ENCODE peak calls at places on chromosomes 1 and 21, in eight cellular contexts. L is uterus, P is upper lobe of right lung, A is fibroblast of mammary gland, U is fibroblast of pulmonary artery, G is AG04450, D is IMR-90, K is AG09309. V is an unnamed sample.

GRCh38 chr1:84632975-84633427 is 57.3 kb downstream of the SSX2IP start:
- DNase-seq in L (no peak), G (peak), P (no peak), A (peak), U (peak), K (peak), D (peak), V (peak)

GRCh38 chr1:19967808-19968207 is 11.6 kb downstream of the PLA2G2A start:
- DNase-seq in P (no peak), D (no peak), U (no peak), A (peak), L (peak), K (no peak), G (no peak), V (peak)

GRCh38 chr1:153773004-153773921 is 1.9 kb upstream of the SLC27A3 start:
- DNase-seq in D (no peak), K (no peak), L (no peak), A (no peak), P (no peak), U (peak), G (no peak), V (no peak)

GRCh38 chr1:56429288-56429687 is 150.1 kb downstream of the PLPP3 start:
- DNase-seq in U (no peak), L (no peak), K (no peak), P (no peak), G (no peak), D (no peak), A (no peak), V (no peak)

GRCh38 chr1:111990026-111990877 is 784 bp upstream of the KCND3 start:
- DNase-seq in G (no peak), U (no peak), D (no peak), K (no peak), A (no peak), P (peak), L (peak), V (peak)

GRCh38 chr1:180962178-180962577 is 49.5 kb downstream of the KIAA1614 start:
- DNase-seq in L (no peak), D (no peak), K (no peak), P (peak), U (no peak), G (no peak), A (peak), V (no peak)

GRCh38 chr1:100506221-100506620 is 31.7 kb upstream of the GPR88 start:
- DNase-seq in G (no peak), U (peak), D (no peak), K (no peak), L (no peak), P (no peak), A (peak), V (peak)

GRCh38 chr1:201648911-201649775 is 110.2 kb downstream of the NAV1 start:
- DNase-seq in K (no peak), G (no peak), P (no peak), D (peak), U (no peak), L (peak), A (peak), V (peak)

GRCh38 chr21:45887121-45887611 is 94.4 kb upstream of the COL6A1 start:
- DNase-seq in L (no peak), G (no peak), U (peak), D (no peak), P (no peak), A (no peak), K (no peak), V (peak)

GRCh38 chr1:23509896-23510295 is 21.1 kb downstream of the E2F2 start:
- DNase-seq in A (no peak), P (no peak), D (no peak), G (no peak), U (no peak), L (no peak), K (no peak), V (no peak)

GRCh38 chr1:186838380-186839076 is 9.8 kb downstream of the PLA2G4A start:
- DNase-seq in K (no peak), P (no peak), G (no peak), A (no peak), U (no peak), D (no peak), L (no peak), V (no peak)

GRCh38 chr1:36517415-36517814 is 34.7 kb upstream of the CSF3R start:
- DNase-seq in D (no peak), G (no peak), A (no peak), K (no peak), L (no peak), U (no peak), P (no peak), V (no peak)

GRCh38 chr1:88890790-88891317 is 513 bp downstream of the GTF2B start:
- DNase-seq in P (no peak), D (peak), K (no peak), G (no peak), U (peak), A (peak), L (no peak), V (peak)

GRCh38 chr1:243923292-243924171 is 73.5 kb upstream of the AKT3 start:
- DNase-seq in U (no peak), P (no peak), K (no peak), L (no peak), A (no peak), G (no peak), D (no peak), V (no peak)

GRCh38 chr1:40385437-40386310 is 12.1 kb downstream of the SMAP2 start:
- DNase-seq in U (peak), G (no peak), L (no peak), D (no peak), K (no peak), A (no peak), P (no peak), V (peak)

GRCh38 chr21:41139275-41139674 is 28.7 kb upstream of the BACE2 start:
- DNase-seq in P (no peak), A (no peak), L (no peak), U (no peak), D (no peak), K (no peak), G (no peak), V (no peak)

GRCh38 chr1:236282159-236282716 is 480 bp upstream of the ERO1B start:
- DNase-seq in G (no peak), A (peak), L (no peak), D (no peak), U (no peak), K (no peak), P (no peak), V (no peak)
- H3K4me3 ChIP-seq in G (peak), A (peak), L (peak), D (peak), U (peak), K (peak), P (peak), V (peak)

GRCh38 chr1:51566260-51566659 is 47.2 kb upstream of the EPS15 start:
- DNase-seq in L (no peak), A (no peak), U (no peak), P (no peak), G (no peak), K (no peak), D (no peak), V (no peak)
- TF ChIP-seq CTCF in L (no peak), A (no peak), U (no peak), P (no peak), G (no peak), K (no peak), D (no peak), V (no peak)

DNA sequence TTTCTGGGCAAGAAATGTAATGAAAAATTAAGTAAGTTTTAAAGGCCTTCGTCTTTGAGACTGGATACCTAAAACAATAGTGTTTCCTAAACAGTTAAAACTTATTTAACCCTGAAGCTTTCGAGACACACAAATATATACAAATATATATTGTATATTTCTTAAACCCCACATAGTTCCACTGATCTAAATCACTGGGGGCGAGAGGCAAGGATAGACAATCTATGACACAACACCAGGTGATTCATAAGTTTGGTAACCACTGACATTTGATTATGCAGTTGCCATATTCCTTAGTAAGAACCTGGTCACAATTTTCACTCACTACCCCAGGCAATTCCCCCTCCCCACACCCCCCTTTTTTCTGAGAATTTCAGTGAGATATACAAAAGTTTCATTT is 55.3 kb upstream of the BOLA1 start:
- DNase-seq in U (peak), K (no peak), G (no peak), A (peak), D (peak), L (no peak), P (no peak), V (peak)
- H3K4me3 ChIP-seq in U (peak), K (peak), G (peak), A (peak), D (peak), L (peak), P (peak), V (peak)

DNA sequence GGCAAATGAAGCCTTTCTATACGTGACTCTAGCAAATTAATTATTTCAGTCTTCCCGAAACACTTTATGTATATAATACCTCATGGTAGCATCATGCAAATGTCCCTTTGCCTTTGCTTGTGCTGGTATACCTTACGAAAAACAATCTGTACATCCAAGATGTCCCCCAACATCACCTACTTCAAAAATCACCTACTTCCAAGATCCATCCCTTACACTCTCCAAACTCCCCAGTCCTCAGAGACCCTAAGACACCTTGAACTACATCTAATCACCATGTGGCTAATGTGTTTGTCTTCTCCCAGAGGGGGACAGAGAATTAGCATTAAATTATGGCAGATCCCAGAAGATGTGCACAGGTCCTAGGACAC is 46.5 kb upstream of the CRNN start:
- DNase-seq in D (no peak), G (no peak), L (no peak), K (no peak), P (no peak), A (no peak), U (no peak), V (no peak)
- TF ChIP-seq CTCF in D (no peak), G (no peak), L (no peak), K (no peak), P (no peak), A (no peak), U (no peak), V (no peak)

DNA sequence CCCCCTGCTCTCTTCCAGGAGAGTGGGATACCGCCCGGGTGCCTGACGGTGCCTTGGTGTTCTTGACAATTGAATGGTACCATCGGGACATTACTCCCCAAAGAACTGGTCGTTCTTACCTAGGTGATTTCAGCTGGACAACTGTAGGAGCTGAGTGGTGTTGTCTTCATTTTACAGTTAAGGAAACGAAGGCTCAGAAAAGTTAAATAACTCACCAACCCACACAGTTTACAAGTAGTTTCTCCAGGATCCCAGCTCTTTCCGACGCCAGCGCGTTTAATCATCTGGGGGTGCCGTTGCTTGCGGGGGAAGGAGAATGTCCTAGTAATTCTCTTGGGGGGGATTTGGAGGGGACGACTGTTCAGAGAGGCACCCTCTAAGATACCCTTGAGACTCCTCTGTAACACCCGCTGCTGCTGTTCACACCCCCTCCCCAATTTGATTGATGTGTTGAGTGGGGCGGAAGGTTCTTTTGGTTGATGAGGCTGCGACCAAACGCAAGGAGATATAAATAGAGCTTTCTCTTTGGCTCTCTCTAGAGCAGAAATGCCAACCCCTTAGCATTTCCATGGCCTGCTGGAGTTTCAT is 1.8 kb downstream of the PIK3CD start:
- DNase-seq in P (no peak), G (no peak), K (no peak), D (no peak), L (no peak), A (no peak), U (no peak), V (no peak)
- H3K4me3 ChIP-seq in P (peak), G (no peak), K (no peak), D (no peak), L (no peak), A (no peak), U (no peak), V (no peak)

DNA sequence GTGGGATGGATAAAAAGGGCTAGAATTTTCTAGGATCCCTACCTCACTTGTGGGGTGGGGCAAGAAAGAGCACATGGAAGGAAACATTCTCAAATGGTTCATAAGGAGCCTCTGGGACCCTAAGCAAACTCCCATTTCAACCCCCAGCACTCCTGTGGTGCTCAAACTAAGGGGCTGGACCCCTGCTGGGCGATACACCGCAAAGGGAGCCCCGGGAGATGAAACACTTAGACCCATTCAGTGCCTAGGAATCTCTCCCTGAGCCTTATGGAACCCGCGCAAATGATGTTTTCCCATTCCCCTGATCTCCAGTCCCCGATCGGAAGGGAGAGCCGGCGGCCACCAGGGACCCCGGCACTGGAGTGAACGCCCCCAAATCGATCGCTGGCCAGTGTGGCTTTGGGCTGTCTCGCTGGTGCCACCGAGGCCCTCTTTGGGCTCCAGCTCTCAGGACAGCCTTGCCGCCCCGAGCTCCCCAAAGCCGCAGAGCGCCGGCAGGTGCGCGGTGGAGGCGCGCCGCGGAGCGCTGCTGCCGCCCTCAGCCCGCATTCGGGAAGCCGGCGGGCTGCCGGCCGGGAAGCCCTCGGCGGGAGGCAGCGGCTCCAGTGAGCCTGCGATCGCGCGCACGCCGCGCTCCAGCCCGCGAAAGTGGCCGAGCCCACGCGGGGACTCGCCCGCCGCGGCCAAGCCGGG is 1.2 kb downstream of the PLXNA2 start:
- DNase-seq in P (peak), U (no peak), L (no peak), G (no peak), D (no peak), K (no peak), A (peak), V (no peak)
- TF ChIP-seq CTCF in P (no peak), U (no peak), L (no peak), G (no peak), D (peak), K (no peak), A (no peak), V (no peak)

GRCh38 chr1:33017175-33017574 is 19.5 kb downstream of the AK2 start:
- DNase-seq in K (no peak), P (no peak), A (no peak), D (no peak), U (no peak), G (no peak), L (no peak), V (no peak)

GRCh38 chr1:33015216-33015615 is 21.5 kb downstream of the AK2 start:
- DNase-seq in A (no peak), D (no peak), K (no peak), P (no peak), L (no peak), U (no peak), G (no peak), V (peak)

GRCh38 chr1:33021567-33022431 is 14.9 kb downstream of the AK2 start:
- DNase-seq in D (no peak), G (no peak), P (no peak), A (no peak), U (no peak), L (no peak), K (no peak), V (no peak)

GRCh38 chr1:33014464-33015170 is 22.1 kb downstream of the AK2 start:
- DNase-seq in K (no peak), L (no peak), P (no peak), U (no peak), D (no peak), G (no peak), A (no peak), V (no peak)

GRCh38 chr1:33018112-33018511 is 18.6 kb downstream of the AK2 start:
- DNase-seq in L (no peak), U (no peak), D (no peak), P (no peak), A (no peak), G (no peak), K (no peak), V (no peak)
- H3K4me3 ChIP-seq in L (no peak), U (no peak), D (no peak), P (no peak), A (no peak), G (no peak), K (no peak), V (no peak)

DNA sequence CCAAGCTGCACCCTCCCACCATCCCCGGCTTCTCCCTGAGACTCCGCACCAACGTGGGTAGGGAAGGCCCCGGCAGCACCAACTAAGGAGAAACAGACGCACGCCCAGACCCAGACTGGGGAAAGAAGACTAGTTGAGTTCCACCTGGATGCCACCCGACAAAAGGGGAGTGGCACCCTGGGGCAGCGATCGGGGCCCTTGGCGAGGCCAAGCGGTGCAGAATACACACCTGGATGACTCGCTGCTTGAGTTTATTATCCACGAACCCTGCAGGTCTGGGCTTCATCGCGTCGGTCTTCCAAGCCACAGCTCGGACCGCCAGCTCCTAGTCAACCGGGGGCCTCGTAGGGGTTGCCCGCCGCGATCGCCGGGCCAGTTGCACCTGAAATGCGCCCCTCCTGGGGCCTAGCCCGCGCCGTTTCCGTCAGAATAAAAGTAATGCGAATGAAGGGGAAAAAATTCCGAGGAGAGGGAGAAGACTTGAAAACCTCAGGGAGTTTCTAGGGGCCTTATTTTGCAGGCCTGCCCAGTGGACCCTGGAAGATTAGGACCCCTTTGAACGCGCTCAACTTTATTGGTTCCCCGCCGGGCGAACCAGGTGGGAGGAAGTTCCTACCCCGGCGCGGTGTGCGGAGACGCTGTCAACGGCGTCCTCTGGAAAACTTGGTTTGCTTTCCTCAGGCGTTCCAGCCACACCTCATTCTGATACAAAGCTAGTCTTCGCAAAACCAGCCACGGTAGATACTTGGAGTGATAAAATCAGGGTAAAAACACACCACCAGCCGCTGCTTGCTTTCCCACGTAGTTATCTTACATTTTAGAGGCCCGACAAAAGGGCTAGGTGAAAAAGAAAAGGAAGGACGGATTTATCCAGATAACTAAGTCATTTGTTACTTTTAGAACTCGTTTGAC is at the start of gene NVL:
- DNase-seq in G (peak), K (peak), U (peak), D (peak), A (peak), P (peak), L (peak), V (peak)
- TF ChIP-seq CTCF in G (no peak), K (no peak), U (no peak), D (no peak), A (no peak), P (no peak), L (peak), V (no peak)

GRCh38 chr1:38474738-38475623 is 384.6 kb downstream of the RRAGC start:
- DNase-seq in L (no peak), P (no peak), G (no peak), A (no peak), D (no peak), K (no peak), U (no peak), V (no peak)
- H3K4me3 ChIP-seq in L (no peak), P (no peak), G (no peak), A (no peak), D (no peak), K (no peak), U (no peak), V (no peak)

V was measured in cardiac fibroblast.